ENCODE peak calls at places on chromosomes 11 and 22, in eight cellular contexts. B, U, A, F, I, T, W and X are unnamed samples.

GRCh38 chr11:70026012-70026411 is 52.1 kb upstream of the ANO1 start:
- DNase-seq in A (no peak), T (no peak), I (no peak), U (no peak), F (no peak), B (no peak), W (no peak), X (no peak)

GRCh38 chr22:28883917-28884753 is 763 bp downstream of the ZNRF3 start:
- DNase-seq in F (peak; percentile 88), U (peak; percentile 21), B (no peak), I (no peak), W (peak; percentile 45), A (peak; percentile 67), T (no peak), X (peak; percentile 60)

GRCh38 chr22:35155403-35156025 is 89.6 kb downstream of the ISX start:
- DNase-seq in U (no peak), F (peak; percentile 67), I (no peak), W (no peak), T (no peak), B (no peak), A (no peak), X (no peak)

GRCh38 chr11:101458161-101458560 is 125.6 kb downstream of the TRPC6 start:
- DNase-seq in U (no peak), T (no peak), W (no peak), F (no peak), B (no peak), A (no peak), I (peak; percentile 44), X (no peak)

GRCh38 chr22:36671398-36671797 is 32.2 kb downstream of the CACNG2 start:
- DNase-seq in T (no peak), F (no peak), W (no peak), A (no peak), B (no peak), U (peak; percentile 83), I (no peak), X (no peak)

GRCh38 chr11:43933608-43934358 is 8.7 kb upstream of the C11orf96 start:
- DNase-seq in I (peak; percentile 55), A (no peak), U (no peak), B (no peak), T (peak; percentile 27), F (no peak), W (no peak), X (no peak)

GRCh38 chr11:13927496-13927895 is 35.0 kb upstream of the SPON1 start:
- DNase-seq in F (no peak), W (no peak), I (no peak), B (no peak), A (no peak), T (no peak), U (no peak), X (no peak)

GRCh38 chr11:29173660-29174062 is 843.2 kb downstream of the KCNA4 start:
- DNase-seq in I (peak; percentile 93), A (no peak), W (no peak), F (no peak), B (no peak), U (no peak), T (no peak), X (peak; percentile 25)

GRCh38 chr11:3037041-3037944 is 19.9 kb downstream of the CARS1 start:
- DNase-seq in W (peak; percentile 63), U (peak; percentile 62), A (peak; percentile 73), I (peak; percentile 67), B (peak; percentile 46), F (peak; percentile 94), T (peak; percentile 58), X (peak; percentile 85)

GRCh38 chr11:132115454-132115853 is 745.0 kb downstream of the NTM start:
- DNase-seq in F (peak; percentile 64), A (no peak), I (peak; percentile 77), B (no peak), W (no peak), U (no peak), T (no peak), X (no peak)

GRCh38 chr11:44826922-44827643 is 100.3 kb downstream of the TSPAN18 start:
- DNase-seq in W (no peak), B (no peak), U (no peak), A (no peak), F (no peak), T (no peak), I (no peak), X (no peak)

GRCh38 chr11:15668718-15669117 is 554.0 kb downstream of the INSC start:
- DNase-seq in F (no peak), I (no peak), T (no peak), U (no peak), W (no peak), A (no peak), B (no peak), X (no peak)

GRCh38 chr22:50326959-50327710 is at the start of gene DENND6B:
- DNase-seq in U (peak; percentile 73), A (peak; percentile 83), B (peak; percentile 42), I (peak; percentile 68), F (peak; percentile 89), W (peak; percentile 97), T (peak; percentile 73), X (peak; percentile 87)